ENCODE peak calls at places on chromosomes 5 and 9, in nine cellular contexts. T, E, J, I, F, U, K, W and L are unnamed samples.

GRCh38 chr5:176927562-176927961 is 28.4 kb upstream of the HK3 start:
- DNase-seq in U (no peak), I (no peak), F (no peak), T (no peak), J (no peak), K (no peak), W (no peak), E (no peak), L (no peak)

GRCh38 chr5:53944981-53945380 is 365.4 kb downstream of the ARL15 start:
- DNase-seq in T (no peak), U (no peak), J (no peak), F (no peak), W (no peak), E (no peak), K (no peak), I (no peak), L (no peak)

GRCh38 chr9:93909242-93909616 is 45.9 kb downstream of the BARX1 start:
- DNase-seq in K (no peak), W (no peak), E (no peak), U (no peak), T (no peak), I (no peak), F (no peak), J (no peak), L (no peak)

GRCh38 chr5:143248822-143249579 is 154.5 kb downstream of the NR3C1 start:
- DNase-seq in E (no peak), U (no peak), J (no peak), I (no peak), T (no peak), W (no peak), F (no peak), K (peak), L (no peak)

GRCh38 chr5:10703676-10704075 is 57.4 kb downstream of the DAP start:
- DNase-seq in F (no peak), J (no peak), W (no peak), T (no peak), K (peak), I (no peak), E (no peak), U (no peak), L (no peak)

GRCh38 chr9:135516132-135516860 is 4.9 kb upstream of the LCN1 start:
- DNase-seq in F (peak), E (no peak), J (no peak), K (no peak), T (no peak), I (no peak), U (no peak), W (no peak), L (no peak)

GRCh38 chr9:121839726-121840500 is 188.5 kb downstream of the DAB2IP start:
- DNase-seq in U (peak), K (no peak), T (no peak), I (no peak), W (no peak), E (no peak), J (no peak), F (peak), L (no peak)

GRCh38 chr9:114991861-114992260 is 61.5 kb upstream of the TNFSF8 start:
- DNase-seq in T (no peak), K (no peak), I (no peak), W (no peak), U (no peak), J (no peak), F (no peak), E (no peak), L (no peak)

GRCh38 chr5:7714119-7714518 is 136.8 kb downstream of the CFAP90 start:
- DNase-seq in U (no peak), J (no peak), F (no peak), K (no peak), T (no peak), I (no peak), E (no peak), W (no peak), L (no peak)

GRCh38 chr9:112809351-112809848 is 58.8 kb downstream of the SNX30 start:
- DNase-seq in F (no peak), U (no peak), T (no peak), I (no peak), J (no peak), E (no peak), K (no peak), W (no peak), L (no peak)

GRCh38 chr5:33933723-33934544 is 2.3 kb upstream of the RXFP3 start:
- DNase-seq in U (no peak), W (no peak), I (no peak), K (no peak), J (no peak), F (no peak), E (no peak), T (no peak), L (no peak)

GRCh38 chr5:89932771-89933181 is 476.8 kb downstream of the CETN3 start:
- DNase-seq in F (no peak), I (no peak), W (no peak), T (no peak), K (no peak), J (no peak), U (no peak), E (no peak), L (no peak)

GRCh38 chr5:123670981-123671557 is 159.1 kb downstream of the CSNK1G3 start:
- DNase-seq in K (peak), F (no peak), W (no peak), J (peak), E (no peak), I (peak), U (no peak), T (peak), L (peak)

GRCh38 chr9:95131023-95131943 is 186.2 kb downstream of the FANCC start:
- DNase-seq in E (no peak), W (peak), F (no peak), K (peak), T (peak), J (peak), I (peak), U (peak), L (peak)

GRCh38 chr5:68255305-68256130 is 40.0 kb downstream of the PIK3R1 start:
- DNase-seq in F (no peak), K (peak), I (no peak), T (peak), W (peak), U (no peak), J (no peak), E (no peak), L (no peak)

GRCh38 chr9:114756920-114757319 is 48.9 kb downstream of the TNFSF15 start:
- DNase-seq in T (no peak), F (no peak), E (no peak), W (no peak), K (no peak), J (no peak), U (no peak), I (no peak), L (no peak)

GRCh38 chr9:111965566-111966019 is 69.0 kb downstream of the UGCG start:
- DNase-seq in K (peak), F (no peak), T (no peak), I (no peak), W (no peak), J (no peak), U (no peak), E (no peak), L (no peak)

GRCh38 chr5:63263409-63263808 is 684.8 kb downstream of the LRRC70 start:
- DNase-seq in W (no peak), I (no peak), F (no peak), J (no peak), T (no peak), E (no peak), K (no peak), U (no peak), L (no peak)

GRCh38 chr5:54610197-54610898 is 92.8 kb downstream of the SNX18 start:
- DNase-seq in K (peak), F (no peak), W (no peak), J (no peak), E (no peak), T (peak), I (peak), U (no peak), L (no peak)

GRCh38 chr9:137216188-137216965 is 5.7 kb downstream of the RNF208 start:
- DNase-seq in W (no peak), F (no peak), K (no peak), E (no peak), U (no peak), T (no peak), J (no peak), I (no peak), L (no peak)

GRCh38 chr9:111952559-111952958 is 55.9 kb downstream of the UGCG start:
- DNase-seq in E (no peak), U (no peak), F (no peak), I (no peak), J (no peak), W (no peak), T (no peak), K (no peak), L (no peak)

GRCh38 chr5:147756566-147756965 is 26.0 kb downstream of the JAKMIP2 start:
- DNase-seq in K (no peak), E (no peak), U (no peak), T (no peak), F (no peak), W (no peak), J (no peak), I (no peak), L (peak)

GRCh38 chr5:38426986-38427950 is 129.2 kb downstream of the LIFR start:
- DNase-seq in U (no peak), W (no peak), K (no peak), E (no peak), F (no peak), I (no peak), J (no peak), T (peak), L (no peak)

GRCh38 chr5:152532714-152533113 is 127.6 kb upstream of the NMUR2 start:
- DNase-seq in E (no peak), W (no peak), J (no peak), K (peak), F (no peak), T (peak), I (peak), U (no peak), L (peak)

GRCh38 chr5:119366537-119366874 is 10.7 kb downstream of the TNFAIP8 start:
- DNase-seq in I (no peak), T (no peak), J (no peak), U (no peak), K (no peak), F (no peak), E (no peak), W (no peak), L (no peak)

GRCh38 chr5:179504191-179504590 is 46.2 kb upstream of the RUFY1 start:
- DNase-seq in K (no peak), I (no peak), E (no peak), W (no peak), J (no peak), U (no peak), F (no peak), T (no peak), L (no peak)

GRCh38 chr5:128062172-128062746 is 21.3 kb upstream of the SLC12A2 start:
- DNase-seq in K (peak), F (no peak), J (no peak), T (no peak), U (no peak), E (no peak), W (no peak), I (no peak), L (no peak)

GRCh38 chr5:157172408-157172807 is 6.3 kb upstream of the GARIN3 start:
- DNase-seq in K (peak), E (peak), I (peak), F (no peak), W (no peak), T (peak), U (no peak), J (peak), L (no peak)

GRCh38 chr5:61052870-61053269 is 107.9 kb downstream of the NDUFAF2 start:
- DNase-seq in W (no peak), K (peak), E (no peak), J (no peak), I (no peak), U (no peak), T (no peak), F (no peak), L (no peak)